ENCODE peak calls at places on chromosomes 3 and 15, in ten cellular contexts. W is stimulated activated CD4-positive, alpha-beta T cell treated with anti-CD3 and anti-CD28 coated beads, Interleukin-12 subunit alpha, Interleukin-12 subunit beta, amount 100 ng/mL, for 4 hours; L is brain microvascular endothelial cell; D is foreskin fibroblast; X is choroid plexus epithelial cell; A is amygdala; V is left ventricle myocardium inferior; S is ELF-1; B is posterior vena cava; P is C1 segment of cervical spinal cord. J is an unnamed sample.

GRCh38 chr15:89575656-89576416 is 567 bp downstream of the TICRR start:
- DNase-seq in W (peak; percentile 3), L (no peak), D (peak; percentile 43), X (peak; percentile 21), A (peak; percentile 53), V (peak; percentile 22), S (peak; percentile 60), B (no peak), P (no peak), J (peak; percentile 6)

GRCh38 chr3:159928692-159929091 is 59.9 kb upstream of the IL12A start:
- DNase-seq in W (no peak), L (peak; percentile 93), D (peak; percentile 98), X (peak; percentile 96), A (no peak), V (no peak), S (peak; percentile 12), B (no peak), P (no peak), J (peak; percentile 96)

GRCh38 chr3:117131259-117131658 is 421.7 kb downstream of the TUSC7 start:
- DNase-seq in W (no peak), L (no peak), D (peak; percentile 11), X (no peak), A (no peak), V (peak; percentile 18), S (no peak), B (peak; percentile 72), P (no peak), J (no peak)

GRCh38 chr15:96353931-96354730 is 23.6 kb downstream of the NR2F2 start:
- DNase-seq in W (no peak), L (peak; percentile 62), D (peak; percentile 73), X (peak; percentile 79), A (no peak), V (peak; percentile 71), S (peak; percentile 70), B (no peak), P (no peak), J (peak; percentile 67)

GRCh38 chr3:160739079-160739478 is 17.0 kb upstream of the PPM1L start:
- DNase-seq in W (no peak), L (peak; percentile 71), D (peak; percentile 29), X (no peak), A (no peak), V (peak; percentile 38), S (no peak), B (no peak), P (no peak), J (no peak)

GRCh38 chr3:186251948-186252619 is 110.0 kb downstream of the DGKG start:
- DNase-seq in W (no peak), L (no peak), D (peak; percentile 10), X (peak; percentile 44), A (no peak), V (no peak), S (no peak), B (no peak), P (no peak), J (no peak)

GRCh38 chr15:48330045-48330840 is 986 bp upstream of the DUT start:
- DNase-seq in W (no peak), L (peak; percentile 4), D (peak; percentile 30), X (peak; percentile 35), A (no peak), V (no peak), S (no peak), B (no peak), P (no peak), J (peak; percentile 13)

GRCh38 chr3:100486808-100487207 is 5.6 kb upstream of the TMEM45A start:
- DNase-seq in W (no peak), L (no peak), D (peak; percentile 21), X (no peak), A (no peak), V (no peak), S (no peak), B (no peak), P (no peak), J (no peak)

GRCh38 chr15:77839970-77840609 is 207.4 kb upstream of the LINGO1 start:
- DNase-seq in W (no peak), L (no peak), D (no peak), X (no peak), A (no peak), V (no peak), S (no peak), B (peak; percentile 56), P (no peak), J (no peak)

GRCh38 chr3:22474706-22475470 is 723.9 kb upstream of the ZNF385D start:
- DNase-seq in W (no peak), L (peak; percentile 88), D (peak; percentile 80), X (peak; percentile 73), A (no peak), V (no peak), S (no peak), B (peak; percentile 71), P (no peak), J (peak; percentile 80)

GRCh38 chr15:75697523-75698398 is 14.9 kb downstream of the CSPG4 start:
- DNase-seq in W (no peak), L (no peak), D (peak; percentile 46), X (no peak), A (no peak), V (no peak), S (no peak), B (no peak), P (no peak), J (no peak)

GRCh38 chr3:18987862-18988447 is 160.4 kb upstream of the KCNH8 start:
- DNase-seq in W (no peak), L (no peak), D (no peak), X (no peak), A (no peak), V (no peak), S (no peak), B (no peak), P (no peak), J (no peak)

GRCh38 chr15:41695750-41696436 is 35.7 kb downstream of the MGA start:
- DNase-seq in W (no peak), L (peak; percentile 53), D (peak; percentile 36), X (peak; percentile 82), A (no peak), V (no peak), S (no peak), B (no peak), P (no peak), J (peak; percentile 42)

GRCh38 chr3:68996356-68996995 is 17.0 kb downstream of the EOGT start:
- DNase-seq in W (no peak), L (peak; percentile 52), D (peak; percentile 19), X (peak; percentile 70), A (no peak), V (no peak), S (no peak), B (no peak), P (no peak), J (peak; percentile 61)

GRCh38 chr3:11090551-11090950 is 63.7 kb upstream of the HRH1 start:
- DNase-seq in W (no peak), L (no peak), D (no peak), X (no peak), A (no peak), V (no peak), S (no peak), B (no peak), P (no peak), J (no peak)

GRCh38 chr3:53795176-53795575 is 51.0 kb downstream of the CHDH start:
- DNase-seq in W (no peak), L (no peak), D (no peak), X (no peak), A (no peak), V (no peak), S (no peak), B (no peak), P (no peak), J (no peak)

GRCh38 chr3:156795890-156796451 is 30.2 kb upstream of the LEKR1 start:
- DNase-seq in W (no peak), L (no peak), D (peak; percentile 66), X (peak; percentile 65), A (no peak), V (no peak), S (no peak), B (no peak), P (no peak), J (peak; percentile 59)

GRCh38 chr3:37937156-37937555 is 53.4 kb upstream of the VILL start:
- DNase-seq in W (no peak), L (no peak), D (no peak), X (no peak), A (no peak), V (no peak), S (no peak), B (no peak), P (no peak), J (no peak)

GRCh38 chr3:197001972-197002700 is 27.5 kb downstream of the MELTF start:
- DNase-seq in W (no peak), L (no peak), D (peak; percentile 53), X (peak; percentile 24), A (peak; percentile 54), V (peak; percentile 21), S (no peak), B (peak; percentile 83), P (peak; percentile 55), J (peak; percentile 12)

GRCh38 chr3:54905230-54905888 is 22.5 kb downstream of the LRTM1 start:
- DNase-seq in W (no peak), L (no peak), D (peak; percentile 57), X (peak; percentile 70), A (no peak), V (no peak), S (no peak), B (no peak), P (no peak), J (peak; percentile 55)